ENCODE peak calls at places on chromosome 7, in eight cellular contexts. M is body of pancreas, N is IMR-90, S is AG04450, V is BE2C, Z is right atrium auricular region, J is NB4, E is right lobe of liver. P is an unnamed sample.

GRCh38 chr7:85554294-85554877 is 367.5 kb upstream of the SEMA3D start:
- DNase-seq in M (peak), V (peak), Z (no peak), J (peak), E (no peak), S (peak), N (peak), P (peak)

GRCh38 chr7:157635148-157635500 is 298.3 kb downstream of the DNAJB6 start:
- DNase-seq in N (no peak), J (no peak), M (no peak), E (no peak), Z (no peak), S (no peak), V (no peak), P (no peak)

GRCh38 chr7:50595538-50596102 is 30.4 kb upstream of the DDC start:
- DNase-seq in N (peak), J (peak), V (peak), E (no peak), Z (no peak), M (no peak), S (peak), P (no peak)

GRCh38 chr7:8155836-8156235 is 106.1 kb downstream of the ICA1 start:
- DNase-seq in V (no peak), N (no peak), Z (no peak), S (no peak), M (no peak), E (peak), J (no peak), P (no peak)

GRCh38 chr7:141045842-141046630 is 27.8 kb upstream of the TMEM178B start:
- DNase-seq in J (no peak), V (no peak), N (peak), S (no peak), M (no peak), Z (no peak), E (no peak), P (peak)

GRCh38 chr7:46315891-46316290 is 394.8 kb upstream of the IGFBP3 start:
- DNase-seq in J (no peak), E (no peak), N (peak), V (no peak), M (no peak), S (no peak), Z (no peak), P (no peak)

GRCh38 chr7:135375908-135376699 is 133.8 kb downstream of the CNOT4 start:
- DNase-seq in N (no peak), E (no peak), S (no peak), M (no peak), V (no peak), J (no peak), Z (no peak), P (no peak)

GRCh38 chr7:5231811-5232484 is 41.9 kb downstream of the WIPI2 start:
- DNase-seq in N (no peak), M (no peak), J (no peak), E (peak), V (no peak), S (no peak), Z (no peak), P (no peak)

GRCh38 chr7:87147500-87147899 is 4.8 kb upstream of the DMTF1 start:
- DNase-seq in S (no peak), N (no peak), J (peak), Z (no peak), E (no peak), V (no peak), M (no peak), P (no peak)

GRCh38 chr7:41501016-41501415 is 201.9 kb downstream of the INHBA start:
- DNase-seq in M (no peak), N (no peak), V (no peak), S (no peak), J (no peak), E (no peak), Z (no peak), P (no peak)

GRCh38 chr7:79320741-79321473 is 132.6 kb downstream of the MAGI2 start:
- DNase-seq in S (no peak), E (no peak), N (peak), V (no peak), J (no peak), M (no peak), Z (no peak), P (no peak)

GRCh38 chr7:134761206-134761786 is 18.1 kb upstream of the CALD1 start:
- DNase-seq in S (no peak), Z (no peak), N (no peak), M (no peak), V (no peak), J (no peak), E (no peak), P (no peak)

DNA sequence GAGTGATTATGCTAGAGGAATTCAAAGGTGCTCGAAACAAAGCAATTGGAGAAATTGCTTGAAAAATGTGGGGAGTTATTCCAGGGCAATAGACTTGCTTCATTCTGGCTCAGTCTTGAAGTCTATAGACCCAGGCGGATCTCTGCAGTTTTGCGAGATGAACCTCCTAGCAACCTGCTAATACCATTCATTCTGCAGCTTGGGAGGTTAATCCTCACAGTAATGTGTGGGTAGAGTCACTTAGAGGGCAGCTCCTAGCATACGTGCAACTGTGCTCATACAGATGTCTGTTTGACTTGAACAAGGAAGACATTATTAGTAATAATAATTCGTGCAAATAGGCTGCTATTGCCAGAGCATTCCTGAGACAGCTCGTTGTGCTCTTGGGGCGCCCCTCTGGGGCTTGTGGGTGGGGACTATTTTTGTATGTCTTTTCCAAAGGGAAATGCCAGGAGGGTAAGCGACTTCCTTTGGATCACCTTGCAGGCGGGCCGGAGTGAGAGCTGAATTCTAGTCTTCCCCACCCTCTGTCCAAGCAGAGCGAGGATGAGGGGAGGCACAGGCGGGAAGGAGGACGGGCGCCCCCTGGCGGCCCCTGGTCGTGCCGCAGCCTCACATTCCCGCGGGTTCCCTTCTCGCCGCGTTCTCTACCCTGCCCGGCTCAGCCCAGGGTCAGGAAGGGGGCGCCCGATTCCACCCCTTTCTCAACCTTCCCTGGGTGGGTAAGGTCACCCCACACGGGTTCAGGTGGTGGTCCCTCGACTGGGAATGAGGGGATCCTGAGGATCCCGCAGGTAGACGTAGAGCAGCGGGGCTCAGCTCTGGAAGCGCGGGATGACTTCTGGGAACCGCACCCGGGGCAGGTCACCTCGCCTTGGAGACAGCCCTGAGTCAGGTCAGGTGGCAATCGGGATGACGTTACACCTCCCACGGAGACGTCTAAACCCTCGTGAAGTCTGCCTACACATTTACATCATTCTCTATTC is 241.5 kb downstream of the PHTF2 start:
- DNase-seq in V (peak), M (peak), S (no peak), E (no peak), N (no peak), J (peak), Z (no peak), P (no peak)
- H3K4me3 ChIP-seq in V (no peak), M (no peak), S (no peak), E (no peak), N (no peak), J (no peak), Z (no peak), P (no peak)

GRCh38 chr7:28299556-28299955 is 112.8 kb upstream of the CREB5 start:
- DNase-seq in E (no peak), V (no peak), J (no peak), M (no peak), S (no peak), Z (no peak), N (no peak), P (no peak)

GRCh38 chr7:28300488-28300887 is 111.8 kb upstream of the CREB5 start:
- DNase-seq in N (no peak), M (no peak), Z (no peak), J (no peak), S (no peak), E (no peak), V (no peak), P (no peak)

GRCh38 chr7:28296571-28297483 is 115.5 kb upstream of the CREB5 start:
- DNase-seq in S (no peak), M (peak), Z (no peak), V (peak), N (peak), J (peak), E (no peak), P (no peak)

GRCh38 chr7:28297821-28298439 is 114.4 kb upstream of the CREB5 start:
- DNase-seq in Z (no peak), N (no peak), S (no peak), V (no peak), E (no peak), J (no peak), M (no peak), P (no peak)

DNA sequence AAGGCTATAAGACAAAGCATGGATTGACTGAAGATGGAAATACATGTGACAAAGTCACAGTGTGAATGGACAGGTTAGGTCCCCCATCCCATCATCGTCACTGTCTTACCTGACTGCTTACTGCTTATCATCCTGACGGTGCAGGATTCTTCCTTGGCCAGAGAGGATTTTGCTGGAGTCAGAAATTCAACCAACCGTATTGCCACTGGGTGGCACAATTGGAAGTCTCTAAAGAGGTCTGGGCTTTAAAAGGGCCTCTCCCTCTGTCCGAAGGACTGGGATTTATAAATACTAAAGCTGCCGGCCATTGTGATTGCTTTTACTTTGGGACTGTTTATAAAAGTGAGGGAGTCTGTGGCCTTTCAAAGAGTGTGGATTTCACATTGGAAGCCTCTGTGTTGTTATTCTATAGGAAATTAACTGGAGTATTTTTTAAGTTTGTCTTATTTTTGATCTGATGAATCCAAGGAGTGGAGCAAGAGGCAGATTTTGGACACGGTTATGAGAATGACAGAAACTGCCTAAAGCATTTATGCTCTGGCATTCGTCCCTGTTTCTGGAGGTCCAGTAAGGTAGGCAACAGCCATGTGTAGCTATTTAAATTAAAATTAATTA is 113.3 kb upstream of the CREB5 start:
- DNase-seq in J (peak), V (peak), Z (no peak), E (no peak), M (peak), S (no peak), N (peak), P (no peak)
- TF ChIP-seq CTCF in J (peak), V (peak), Z (no peak), E (peak), M (peak), S (peak), N (peak), P (peak)

GRCh38 chr7:139360948-139361307 is 1.2 kb downstream of the LUC7L2 start:
- DNase-seq in E (no peak), J (no peak), V (no peak), Z (no peak), N (no peak), S (no peak), M (no peak), P (no peak)

GRCh38 chr7:139365336-139365735 is 5.6 kb downstream of the LUC7L2 start:
- DNase-seq in E (no peak), M (no peak), V (no peak), J (no peak), N (no peak), Z (no peak), S (no peak), P (no peak)

GRCh38 chr7:139361523-139361922 is 1.8 kb downstream of the LUC7L2 start:
- DNase-seq in V (no peak), N (no peak), M (no peak), J (no peak), S (no peak), Z (no peak), E (no peak), P (no peak)

GRCh38 chr7:139362302-139362701 is 2.6 kb downstream of the LUC7L2 start:
- DNase-seq in S (no peak), N (peak), M (no peak), V (no peak), Z (no peak), J (no peak), E (no peak), P (no peak)

DNA sequence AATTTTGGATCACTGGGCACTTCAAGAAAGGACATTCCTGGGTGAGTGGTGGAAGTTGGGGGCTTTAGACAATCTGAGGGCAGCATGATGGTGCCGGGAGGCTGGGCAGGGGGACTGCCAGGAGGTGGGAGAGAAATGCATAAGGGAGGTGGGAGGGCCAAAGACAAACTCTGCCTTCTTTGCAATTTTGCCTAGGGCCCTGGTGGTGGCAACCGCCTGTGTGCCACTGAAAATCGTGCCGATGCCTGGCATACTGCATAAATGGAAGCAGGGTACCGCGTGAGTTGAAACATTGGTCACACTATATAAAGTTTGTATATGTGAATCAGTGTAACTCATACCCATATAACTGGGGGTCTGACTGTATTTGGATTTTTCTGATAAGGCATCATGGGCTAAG is 3.3 kb downstream of the LUC7L2 start:
- DNase-seq in Z (no peak), V (no peak), M (no peak), N (no peak), J (no peak), S (no peak), E (no peak), P (no peak)
- H3K4me3 ChIP-seq in Z (no peak), V (no peak), M (no peak), N (no peak), J (peak), S (no peak), E (no peak), P (no peak)

GRCh38 chr7:34846976-34847375 is 189.0 kb downstream of the NPSR1 start:
- DNase-seq in J (no peak), E (no peak), V (no peak), S (no peak), N (no peak), Z (no peak), M (no peak), P (no peak)
- TF ChIP-seq CTCF in J (no peak), E (no peak), V (no peak), S (no peak), N (no peak), Z (no peak), M (no peak), P (no peak)

DNA sequence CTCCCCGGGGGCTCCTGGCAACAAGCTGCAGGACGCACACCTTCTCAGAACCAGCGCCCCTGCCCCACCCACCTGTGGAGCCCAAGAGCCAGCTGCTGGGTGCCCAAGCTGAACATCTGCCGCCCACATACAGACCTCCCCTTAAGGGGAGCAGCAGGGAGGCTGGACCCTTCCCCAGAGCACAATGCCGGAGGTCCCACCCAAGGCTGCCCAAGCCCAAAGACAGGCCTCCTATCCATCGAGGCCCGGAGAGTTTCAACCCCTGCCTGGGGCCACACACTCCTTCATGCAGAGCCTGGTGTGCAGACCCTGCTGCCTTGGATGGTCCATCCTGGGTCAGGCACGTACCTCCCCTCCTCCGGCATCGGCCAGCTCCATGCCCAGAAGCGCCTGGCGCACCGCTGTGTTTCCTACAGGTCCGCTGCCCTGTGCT is 48.7 kb downstream of the VIPR2 start:
- DNase-seq in J (no peak), N (no peak), Z (peak), V (no peak), S (no peak), M (peak), E (no peak), P (no peak)
- H3K4me3 ChIP-seq in J (no peak), N (no peak), Z (peak), V (no peak), S (no peak), M (no peak), E (no peak), P (no peak)

GRCh38 chr7:155209920-155210319 is 87.8 kb upstream of the INSIG1 start:
- DNase-seq in V (no peak), S (no peak), E (no peak), N (no peak), Z (no peak), M (no peak), J (no peak), P (no peak)

GRCh38 chr7:155209478-155209864 is 88.2 kb upstream of the INSIG1 start:
- DNase-seq in S (no peak), V (no peak), Z (no peak), N (no peak), J (no peak), E (no peak), M (no peak), P (no peak)

GRCh38 chr7:155211761-155212160 is 85.9 kb upstream of the INSIG1 start:
- DNase-seq in S (no peak), Z (no peak), V (no peak), J (no peak), E (no peak), N (no peak), M (no peak), P (no peak)

GRCh38 chr7:155211173-155211572 is 86.5 kb upstream of the INSIG1 start:
- DNase-seq in Z (no peak), V (no peak), J (no peak), E (no peak), M (no peak), N (no peak), S (no peak), P (no peak)

GRCh38 chr7:155210386-155210785 is 87.3 kb upstream of the INSIG1 start:
- DNase-seq in E (no peak), N (no peak), M (no peak), J (no peak), Z (no peak), S (no peak), V (no peak), P (no peak)
- TF ChIP-seq CTCF in E (no peak), N (no peak), M (no peak), J (no peak), Z (no peak), S (no peak), V (no peak), P (no peak)

GRCh38 chr7:91264083-91264923 is at the start of gene FZD1:
- DNase-seq in V (peak), S (peak), J (peak), E (peak), Z (peak), M (peak), N (peak), P (peak)

GRCh38 chr7:91266067-91266930 is 2.1 kb downstream of the FZD1 start:
- DNase-seq in N (peak), V (no peak), E (peak), Z (no peak), J (no peak), M (peak), S (no peak), P (no peak)

GRCh38 chr7:91265693-91266066 is 1.4 kb downstream of the FZD1 start:
- DNase-seq in M (peak), E (no peak), N (no peak), J (no peak), S (no peak), V (no peak), Z (no peak), P (no peak)

GRCh38 chr7:91263359-91264082 is 712 bp upstream of the FZD1 start:
- DNase-seq in J (peak), Z (no peak), N (no peak), E (peak), V (peak), S (no peak), M (peak), P (no peak)

GRCh38 chr7:91264924-91265681 is 870 bp downstream of the FZD1 start:
- DNase-seq in J (peak), M (peak), E (peak), S (no peak), N (peak), V (peak), Z (no peak), P (no peak)
- H3K4me3 ChIP-seq in J (peak), M (peak), E (peak), S (peak), N (peak), V (peak), Z (peak), P (peak)

GRCh38 chr7:11557627-11558026 is 274.4 kb downstream of the THSD7A start:
- DNase-seq in M (peak), Z (no peak), J (peak), N (no peak), S (no peak), V (peak), E (no peak), P (no peak)
- TF ChIP-seq CTCF in M (no peak), Z (no peak), J (peak), N (no peak), S (no peak), V (peak), E (peak), P (no peak)